ENCODE peak calls at places on chromosomes 5 and 9, in ten cellular contexts. P, B, I, E, Y, O, V, S, Z and X are unnamed samples.
A peak's percentile ranks its signal among the peaks of the same experiment; 100 is the strongest.

GRCh38 chr5:72013741-72014703 is 93.3 kb upstream of the MAP1B start:
- DNase-seq in E (no peak), P (no peak), O (no peak), S (no peak), V (no peak), Z (no peak), I (no peak), Y (no peak), B (no peak), X (no peak)

GRCh38 chr5:180027449-180028089 is 44.0 kb downstream of the RNF130 start:
- DNase-seq in Y (no peak), B (no peak), S (no peak), P (no peak), I (no peak), O (no peak), E (no peak), V (no peak), Z (no peak), X (no peak)

GRCh38 chr5:178198706-178199105 is 5.6 kb upstream of the HNRNPAB start:
- DNase-seq in S (no peak), Y (no peak), Z (no peak), I (no peak), O (peak; percentile 6), V (no peak), B (no peak), P (no peak), E (no peak), X (no peak)

GRCh38 chr5:177446184-177447065 is at the start of gene PRR7:
- DNase-seq in Y (no peak), V (peak; percentile 63), S (peak; percentile 61), O (peak; percentile 73), Z (peak; percentile 89), E (peak; percentile 85), P (peak; percentile 88), B (peak; percentile 93), I (peak; percentile 76), X (peak; percentile 66)

GRCh38 chr5:177093082-177093712 is 6.5 kb downstream of the FGFR4 start:
- DNase-seq in V (no peak), P (no peak), O (no peak), S (no peak), I (no peak), E (no peak), Z (no peak), B (no peak), Y (no peak), X (no peak)

GRCh38 chr9:92332577-92333287 is 7.0 kb downstream of the CENPP start:
- DNase-seq in I (no peak), E (no peak), S (no peak), P (no peak), Z (no peak), O (no peak), B (no peak), V (no peak), Y (no peak), X (no peak)

GRCh38 chr5:37086466-37087178 is 162.6 kb downstream of the CPLANE1 start:
- DNase-seq in O (no peak), P (no peak), Y (no peak), S (peak; percentile 35), B (no peak), Z (no peak), V (no peak), E (no peak), I (no peak), X (peak; percentile 34)

GRCh38 chr9:127057970-127058644 is 64.3 kb downstream of the ANGPTL2 start:
- DNase-seq in E (no peak), S (no peak), I (no peak), Z (no peak), O (no peak), V (no peak), P (no peak), B (no peak), Y (no peak), X (no peak)

GRCh38 chr9:10026585-10026984 is 586.2 kb downstream of the PTPRD start:
- DNase-seq in O (no peak), S (no peak), B (no peak), I (no peak), V (peak; percentile 13), E (no peak), Y (no peak), Z (no peak), P (no peak), X (no peak)
- TF ChIP-seq CTCF in O (no peak), S (peak; percentile 30), B (no peak), I (no peak), V (no peak), E (no peak), Y (no peak), Z (no peak), P (no peak), X (no peak)

GRCh38 chr5:150301170-150301505 is 1.6 kb downstream of the ARSI start:
- DNase-seq in P (no peak), I (no peak), Y (no peak), Z (no peak), E (no peak), O (no peak), S (no peak), V (no peak), B (no peak), X (peak; percentile 59)

GRCh38 chr5:150301901-150302300 is 804 bp downstream of the ARSI start:
- DNase-seq in P (no peak), O (no peak), B (no peak), S (no peak), Z (no peak), V (no peak), E (no peak), I (no peak), Y (no peak), X (no peak)

GRCh38 chr5:150303070-150303595 is 428 bp upstream of the ARSI start:
- DNase-seq in V (no peak), P (no peak), Z (no peak), B (no peak), Y (no peak), S (peak; percentile 59), O (no peak), I (no peak), E (no peak), X (peak; percentile 81)

GRCh38 chr5:150303660-150304411 is 1.1 kb upstream of the ARSI start:
- DNase-seq in V (no peak), P (no peak), O (no peak), E (no peak), Z (no peak), Y (no peak), B (no peak), S (no peak), I (no peak), X (no peak)

GRCh38 chr5:150302301-150303069 is at the start of gene ARSI:
- DNase-seq in Z (no peak), P (no peak), O (no peak), Y (no peak), B (peak; percentile 53), E (no peak), I (peak; percentile 91), S (peak; percentile 89), V (no peak), X (peak; percentile 43)
- TF ChIP-seq CTCF in Z (no peak), P (no peak), O (no peak), Y (peak; percentile 87), B (no peak), E (no peak), I (no peak), S (peak; percentile 56), V (no peak), X (peak; percentile 24)

GRCh38 chr5:158755221-158755620 is 344.5 kb downstream of the EBF1 start:
- DNase-seq in Z (no peak), E (no peak), S (no peak), Y (no peak), I (no peak), B (no peak), O (no peak), P (no peak), V (no peak), X (no peak)

GRCh38 chr5:158758666-158759065 is 341.1 kb downstream of the EBF1 start:
- DNase-seq in P (no peak), I (no peak), V (no peak), Y (no peak), O (no peak), S (no peak), B (no peak), Z (no peak), E (no peak), X (peak; percentile 85)

GRCh38 chr5:158755971-158756370 is 343.7 kb downstream of the EBF1 start:
- DNase-seq in Y (no peak), V (no peak), E (no peak), Z (no peak), B (no peak), O (no peak), I (no peak), P (no peak), S (no peak), X (peak; percentile 54)

GRCh38 chr5:158759276-158759675 is 340.4 kb downstream of the EBF1 start:
- DNase-seq in P (no peak), Y (no peak), I (no peak), V (no peak), S (no peak), E (no peak), Z (no peak), O (no peak), B (no peak), X (no peak)

DNA sequence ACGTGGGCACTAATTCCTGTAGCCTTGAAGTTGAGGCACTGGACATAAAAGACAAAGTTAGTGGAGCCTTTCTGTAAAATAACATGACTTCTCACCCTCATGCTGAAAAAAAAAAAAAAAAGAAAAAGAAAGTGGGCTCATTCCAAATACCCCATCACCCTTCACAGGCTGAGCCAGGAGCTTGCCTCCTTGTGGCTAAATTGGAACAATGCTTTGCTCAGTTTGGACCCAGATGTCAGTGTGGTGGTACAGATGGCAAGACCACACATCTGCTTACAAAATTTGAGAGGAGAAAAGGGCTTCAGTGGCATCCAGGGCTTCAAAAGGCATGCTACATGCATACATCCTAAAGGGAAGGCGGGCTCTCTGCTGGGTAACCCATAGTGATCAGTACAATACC is 342.8 kb downstream of the EBF1 start:
- DNase-seq in E (no peak), V (no peak), O (no peak), Y (no peak), Z (no peak), P (no peak), B (no peak), I (no peak), S (peak; percentile 36), X (peak; percentile 39)
- TF ChIP-seq CTCF in E (peak; percentile 42), V (no peak), O (no peak), Y (no peak), Z (peak; percentile 29), P (no peak), B (no peak), I (no peak), S (peak; percentile 64), X (peak; percentile 39)

GRCh38 chr9:124395826-124396225 is 19.4 kb downstream of the PSMB7 start:
- DNase-seq in Z (no peak), Y (no peak), I (no peak), P (no peak), V (no peak), O (no peak), S (no peak), E (no peak), B (no peak), X (no peak)

GRCh38 chr9:124398191-124398590 is 17.1 kb downstream of the PSMB7 start:
- DNase-seq in V (no peak), E (no peak), Z (no peak), B (no peak), I (no peak), P (no peak), Y (no peak), O (no peak), S (no peak), X (no peak)

GRCh38 chr9:124403246-124403645 is 12.0 kb downstream of the PSMB7 start:
- DNase-seq in O (no peak), I (no peak), Z (no peak), V (no peak), Y (no peak), E (no peak), S (no peak), P (no peak), B (no peak), X (no peak)

GRCh38 chr9:124399999-124400940 is 15.0 kb downstream of the PSMB7 start:
- DNase-seq in Y (no peak), P (no peak), E (no peak), S (peak; percentile 31), B (no peak), O (no peak), V (no peak), Z (no peak), I (no peak), X (no peak)

DNA sequence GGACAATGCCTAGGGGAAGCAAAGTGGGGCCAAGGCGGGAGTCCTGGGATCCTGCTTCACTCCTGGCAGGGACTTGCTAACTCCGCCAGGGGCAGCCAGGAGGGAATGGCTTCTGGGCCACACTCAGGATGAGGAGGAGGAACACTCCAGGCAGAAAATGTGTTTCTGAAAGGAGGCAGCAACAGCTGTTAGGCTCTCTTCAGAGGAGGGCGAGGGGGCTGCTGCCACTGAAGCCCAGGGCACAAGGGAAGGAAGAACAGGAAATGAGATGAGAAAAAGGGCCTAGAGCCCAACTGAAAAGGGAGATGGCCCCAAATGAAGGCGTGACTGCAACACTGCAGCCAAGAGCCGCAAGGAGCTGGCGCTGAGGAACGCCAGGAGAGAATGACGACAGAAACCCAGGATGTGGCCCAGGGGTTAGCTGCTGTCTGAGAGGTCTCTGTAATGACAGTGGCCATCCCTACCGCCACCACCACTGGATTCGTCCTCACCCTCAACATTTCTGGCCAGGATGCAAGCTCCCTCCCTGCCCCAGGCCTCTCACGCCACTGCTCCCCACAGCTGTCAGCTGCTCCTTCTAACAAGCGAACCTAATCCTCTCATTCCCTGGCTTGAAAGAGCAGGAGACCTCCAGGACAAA is 15.8 kb downstream of the PSMB7 start:
- DNase-seq in S (peak; percentile 54), E (no peak), O (no peak), B (no peak), V (no peak), Z (no peak), P (no peak), Y (no peak), I (no peak), X (peak; percentile 75)
- TF ChIP-seq CTCF in S (no peak), E (no peak), O (no peak), B (no peak), V (no peak), Z (no peak), P (no peak), Y (no peak), I (no peak), X (peak; percentile 32)